ENCODE peak calls at places on chromosome 20, in ten cellular contexts. One of them, this sample, is unnamed.

GRCh38 chr20:2508631-2509467 is at the start of gene ZNF343:
- DNase-seq in thoracic aorta: peak
- DNase-seq in ascending aorta: no peak
- DNase-seq in CD8-positive, alpha-beta T cell: peak
- DNase-seq in cardiac fibroblast: peak
- DNase-seq in stomach: peak
- DNase-seq in astrocyte of the spinal cord: peak
- DNase-seq in Calu3: peak
- DNase-seq in heart right ventricle: peak
- DNase-seq in A549: peak
- DNase-seq in this sample: no peak

GRCh38 chr20:10427060-10427692 is 6.8 kb downstream of the MKKS start:
- DNase-seq in thoracic aorta: no peak
- DNase-seq in ascending aorta: no peak
- DNase-seq in CD8-positive, alpha-beta T cell: peak
- DNase-seq in cardiac fibroblast: peak
- DNase-seq in stomach: peak
- DNase-seq in astrocyte of the spinal cord: peak
- DNase-seq in Calu3: peak
- DNase-seq in heart right ventricle: peak
- DNase-seq in A549: peak
- DNase-seq in this sample: no peak

GRCh38 chr20:41956316-41957050 is 338.3 kb upstream of the CHD6 start:
- DNase-seq in thoracic aorta: no peak
- DNase-seq in ascending aorta: no peak
- DNase-seq in CD8-positive, alpha-beta T cell: no peak
- DNase-seq in cardiac fibroblast: peak
- DNase-seq in stomach: no peak
- DNase-seq in astrocyte of the spinal cord: no peak
- DNase-seq in Calu3: peak
- DNase-seq in heart right ventricle: no peak
- DNase-seq in A549: peak
- DNase-seq in this sample: no peak

GRCh38 chr20:42612262-42612661 is 577.4 kb downstream of the PTPRT start:
- DNase-seq in thoracic aorta: no peak
- DNase-seq in ascending aorta: no peak
- DNase-seq in CD8-positive, alpha-beta T cell: no peak
- DNase-seq in cardiac fibroblast: no peak
- DNase-seq in stomach: no peak
- DNase-seq in astrocyte of the spinal cord: no peak
- DNase-seq in Calu3: no peak
- DNase-seq in heart right ventricle: no peak
- DNase-seq in A549: no peak
- DNase-seq in this sample: no peak

GRCh38 chr20:57840066-57840465 is 130.3 kb upstream of the PMEPA1 start:
- DNase-seq in thoracic aorta: no peak
- DNase-seq in ascending aorta: no peak
- DNase-seq in CD8-positive, alpha-beta T cell: peak
- DNase-seq in cardiac fibroblast: no peak
- DNase-seq in stomach: no peak
- DNase-seq in astrocyte of the spinal cord: no peak
- DNase-seq in Calu3: no peak
- DNase-seq in heart right ventricle: no peak
- DNase-seq in A549: no peak
- DNase-seq in this sample: peak

GRCh38 chr20:58645277-58645968 is 5.7 kb upstream of the STX16 start:
- DNase-seq in thoracic aorta: no peak
- DNase-seq in ascending aorta: no peak
- DNase-seq in CD8-positive, alpha-beta T cell: no peak
- DNase-seq in cardiac fibroblast: peak
- DNase-seq in stomach: no peak
- DNase-seq in astrocyte of the spinal cord: peak
- DNase-seq in Calu3: peak
- DNase-seq in heart right ventricle: no peak
- DNase-seq in A549: no peak
- DNase-seq in this sample: peak

GRCh38 chr20:31861346-31862156 is 8.8 kb downstream of the DUSP15 start:
- DNase-seq in thoracic aorta: no peak
- DNase-seq in ascending aorta: no peak
- DNase-seq in CD8-positive, alpha-beta T cell: peak
- DNase-seq in cardiac fibroblast: peak
- DNase-seq in stomach: peak
- DNase-seq in astrocyte of the spinal cord: no peak
- DNase-seq in Calu3: peak
- DNase-seq in heart right ventricle: peak
- DNase-seq in A549: peak
- DNase-seq in this sample: no peak

GRCh38 chr20:33584976-33585375 is 77.2 kb upstream of the C20orf144 start:
- DNase-seq in thoracic aorta: no peak
- DNase-seq in ascending aorta: no peak
- DNase-seq in CD8-positive, alpha-beta T cell: no peak
- DNase-seq in cardiac fibroblast: no peak
- DNase-seq in stomach: no peak
- DNase-seq in astrocyte of the spinal cord: no peak
- DNase-seq in Calu3: no peak
- DNase-seq in heart right ventricle: no peak
- DNase-seq in A549: no peak
- DNase-seq in this sample: no peak

GRCh38 chr20:4814696-4815252 is 93.1 kb downstream of the PRND start:
- DNase-seq in thoracic aorta: no peak
- DNase-seq in ascending aorta: no peak
- DNase-seq in CD8-positive, alpha-beta T cell: no peak
- DNase-seq in cardiac fibroblast: no peak
- DNase-seq in stomach: peak
- DNase-seq in astrocyte of the spinal cord: no peak
- DNase-seq in Calu3: no peak
- DNase-seq in heart right ventricle: no peak
- DNase-seq in A549: no peak
- DNase-seq in this sample: no peak

GRCh38 chr20:4819901-4820300 is 98.2 kb downstream of the PRND start:
- DNase-seq in thoracic aorta: no peak
- DNase-seq in ascending aorta: no peak
- DNase-seq in CD8-positive, alpha-beta T cell: no peak
- DNase-seq in cardiac fibroblast: no peak
- DNase-seq in stomach: no peak
- DNase-seq in astrocyte of the spinal cord: no peak
- DNase-seq in Calu3: no peak
- DNase-seq in heart right ventricle: no peak
- DNase-seq in A549: no peak
- DNase-seq in this sample: no peak

GRCh38 chr20:4813839-4814695 is 92.4 kb downstream of the PRND start:
- DNase-seq in thoracic aorta: no peak
- DNase-seq in ascending aorta: no peak
- DNase-seq in CD8-positive, alpha-beta T cell: peak
- DNase-seq in cardiac fibroblast: no peak
- DNase-seq in stomach: no peak
- DNase-seq in astrocyte of the spinal cord: no peak
- DNase-seq in Calu3: no peak
- DNase-seq in heart right ventricle: no peak
- DNase-seq in A549: no peak
- DNase-seq in this sample: no peak

GRCh38 chr20:4815618-4816017 is 93.9 kb downstream of the PRND start:
- DNase-seq in thoracic aorta: no peak
- DNase-seq in ascending aorta: no peak
- DNase-seq in CD8-positive, alpha-beta T cell: no peak
- DNase-seq in cardiac fibroblast: no peak
- DNase-seq in stomach: no peak
- DNase-seq in astrocyte of the spinal cord: no peak
- DNase-seq in Calu3: no peak
- DNase-seq in heart right ventricle: no peak
- DNase-seq in A549: no peak
- DNase-seq in this sample: no peak

GRCh38 chr20:4817230-4817671 is 95.5 kb downstream of the PRND start:
- DNase-seq in thoracic aorta: no peak
- DNase-seq in ascending aorta: no peak
- DNase-seq in CD8-positive, alpha-beta T cell: no peak
- DNase-seq in cardiac fibroblast: no peak
- DNase-seq in stomach: no peak
- DNase-seq in astrocyte of the spinal cord: no peak
- DNase-seq in Calu3: peak
- DNase-seq in heart right ventricle: no peak
- DNase-seq in A549: peak
- DNase-seq in this sample: no peak
- TF ChIP-seq CTCF in thoracic aorta: no peak
- TF ChIP-seq CTCF in ascending aorta: no peak
- TF ChIP-seq CTCF in CD8-positive, alpha-beta T cell: no peak
- TF ChIP-seq CTCF in cardiac fibroblast: peak
- TF ChIP-seq CTCF in stomach: no peak
- TF ChIP-seq CTCF in astrocyte of the spinal cord: no peak
- TF ChIP-seq CTCF in Calu3: peak
- TF ChIP-seq CTCF in heart right ventricle: no peak
- TF ChIP-seq CTCF in A549: peak
- TF ChIP-seq CTCF in this sample: no peak

GRCh38 chr20:14142964-14143627 is 147.8 kb downstream of the MACROD2 start:
- DNase-seq in thoracic aorta: no peak
- DNase-seq in ascending aorta: no peak
- DNase-seq in CD8-positive, alpha-beta T cell: no peak
- DNase-seq in cardiac fibroblast: peak
- DNase-seq in stomach: no peak
- DNase-seq in astrocyte of the spinal cord: peak
- DNase-seq in Calu3: no peak
- DNase-seq in heart right ventricle: no peak
- DNase-seq in A549: peak
- DNase-seq in this sample: no peak

GRCh38 chr20:14148042-14148441 is 152.7 kb downstream of the MACROD2 start:
- DNase-seq in thoracic aorta: no peak
- DNase-seq in ascending aorta: no peak
- DNase-seq in CD8-positive, alpha-beta T cell: no peak
- DNase-seq in cardiac fibroblast: peak
- DNase-seq in stomach: no peak
- DNase-seq in astrocyte of the spinal cord: peak
- DNase-seq in Calu3: no peak
- DNase-seq in heart right ventricle: no peak
- DNase-seq in A549: no peak
- DNase-seq in this sample: no peak

GRCh38 chr20:14142171-14142570 is 146.9 kb downstream of the MACROD2 start:
- DNase-seq in thoracic aorta: no peak
- DNase-seq in ascending aorta: no peak
- DNase-seq in CD8-positive, alpha-beta T cell: no peak
- DNase-seq in cardiac fibroblast: peak
- DNase-seq in stomach: peak
- DNase-seq in astrocyte of the spinal cord: peak
- DNase-seq in Calu3: peak
- DNase-seq in heart right ventricle: no peak
- DNase-seq in A549: peak
- DNase-seq in this sample: no peak
- TF ChIP-seq CTCF in thoracic aorta: peak
- TF ChIP-seq CTCF in ascending aorta: no peak
- TF ChIP-seq CTCF in CD8-positive, alpha-beta T cell: no peak
- TF ChIP-seq CTCF in cardiac fibroblast: no peak
- TF ChIP-seq CTCF in stomach: peak
- TF ChIP-seq CTCF in astrocyte of the spinal cord: peak
- TF ChIP-seq CTCF in Calu3: no peak
- TF ChIP-seq CTCF in heart right ventricle: peak
- TF ChIP-seq CTCF in A549: peak
- TF ChIP-seq CTCF in this sample: peak

DNA sequence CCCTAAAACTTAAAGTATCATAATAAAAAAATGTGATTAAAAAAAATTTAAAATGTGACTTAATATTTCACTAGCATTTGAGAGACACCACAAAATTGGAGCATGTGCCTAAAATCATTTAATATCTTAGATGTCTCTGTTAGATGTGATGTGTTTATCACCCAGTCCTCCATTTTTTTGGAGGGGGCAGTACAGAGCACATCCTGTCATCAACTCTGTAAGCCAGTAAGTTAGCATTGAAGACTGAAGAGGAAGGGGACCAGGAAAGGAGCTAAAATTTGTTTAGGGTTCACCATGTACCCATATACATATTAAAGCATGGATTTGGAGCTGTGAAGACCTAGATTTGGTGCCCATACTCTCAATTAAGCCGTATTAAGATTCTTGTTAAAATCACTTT is 30.7 kb upstream of the ADIG start:
- DNase-seq in thoracic aorta: no peak
- DNase-seq in ascending aorta: no peak
- DNase-seq in CD8-positive, alpha-beta T cell: no peak
- DNase-seq in cardiac fibroblast: no peak
- DNase-seq in stomach: no peak
- DNase-seq in astrocyte of the spinal cord: no peak
- DNase-seq in Calu3: no peak
- DNase-seq in heart right ventricle: no peak
- DNase-seq in A549: no peak
- DNase-seq in this sample: no peak
- TF ChIP-seq CTCF in thoracic aorta: no peak
- TF ChIP-seq CTCF in ascending aorta: no peak
- TF ChIP-seq CTCF in CD8-positive, alpha-beta T cell: no peak
- TF ChIP-seq CTCF in cardiac fibroblast: peak
- TF ChIP-seq CTCF in stomach: no peak
- TF ChIP-seq CTCF in astrocyte of the spinal cord: no peak
- TF ChIP-seq CTCF in Calu3: no peak
- TF ChIP-seq CTCF in heart right ventricle: no peak
- TF ChIP-seq CTCF in A549: no peak
- TF ChIP-seq CTCF in this sample: peak

GRCh38 chr20:25139061-25139705 is 56.3 kb upstream of the ENTPD6 start:
- DNase-seq in thoracic aorta: no peak
- DNase-seq in ascending aorta: no peak
- DNase-seq in CD8-positive, alpha-beta T cell: no peak
- DNase-seq in cardiac fibroblast: no peak
- DNase-seq in stomach: no peak
- DNase-seq in astrocyte of the spinal cord: no peak
- DNase-seq in Calu3: peak
- DNase-seq in heart right ventricle: no peak
- DNase-seq in A549: peak
- DNase-seq in this sample: no peak
- TF ChIP-seq CTCF in thoracic aorta: no peak
- TF ChIP-seq CTCF in ascending aorta: no peak
- TF ChIP-seq CTCF in CD8-positive, alpha-beta T cell: no peak
- TF ChIP-seq CTCF in cardiac fibroblast: no peak
- TF ChIP-seq CTCF in stomach: no peak
- TF ChIP-seq CTCF in astrocyte of the spinal cord: no peak
- TF ChIP-seq CTCF in Calu3: no peak
- TF ChIP-seq CTCF in heart right ventricle: no peak
- TF ChIP-seq CTCF in A549: peak
- TF ChIP-seq CTCF in this sample: peak